ENCODE peak calls at places on chromosomes 1 and 21, in seven cellular contexts. T is transverse colon, A is breast epithelium, S is adrenal gland, X is A549, N is uterus, F is heart left ventricle. L is an unnamed sample.

GRCh38 chr1:227543283-227544066 is 19.9 kb upstream of the ZNF678 start:
- DNase-seq in T (no peak), X (no peak), A (peak), F (peak), S (no peak), N (no peak), L (no peak)

GRCh38 chr1:23163395-23163794 is 5.3 kb downstream of the LUZP1 start:
- DNase-seq in T (no peak), A (no peak), F (no peak), N (no peak), S (no peak), X (no peak), L (no peak)

GRCh38 chr1:35873243-35873642 is 9.8 kb upstream of the AGO1 start:
- DNase-seq in T (no peak), N (no peak), A (no peak), S (no peak), X (no peak), F (no peak), L (no peak)

GRCh38 chr1:226185153-226186036 is 1.1 kb downstream of the ACBD3 start:
- DNase-seq in N (no peak), A (no peak), S (no peak), X (no peak), T (no peak), F (no peak), L (no peak)

GRCh38 chr1:182718311-182718710 is 33.9 kb upstream of the RGS8 start:
- DNase-seq in S (no peak), A (no peak), X (no peak), N (no peak), F (no peak), T (no peak), L (no peak)

GRCh38 chr1:247295274-247295684 is 36.4 kb downstream of the ZNF496 start:
- DNase-seq in S (no peak), A (no peak), N (no peak), F (no peak), T (no peak), X (no peak), L (peak)

GRCh38 chr1:22922640-22923039 is 50.0 kb downstream of the LACTBL1 start:
- DNase-seq in F (no peak), S (no peak), N (no peak), X (no peak), T (no peak), A (no peak), L (no peak)

GRCh38 chr1:11295905-11296304 is 22.9 kb downstream of the UBIAD1 start:
- DNase-seq in X (no peak), T (no peak), A (no peak), F (no peak), S (no peak), N (no peak), L (no peak)

GRCh38 chr1:9373614-9374013 is 80.9 kb downstream of the SPSB1 start:
- DNase-seq in X (no peak), T (no peak), A (no peak), N (no peak), F (no peak), S (no peak), L (no peak)

GRCh38 chr1:63835075-63835633 is 61.3 kb downstream of the ROR1 start:
- DNase-seq in A (no peak), S (no peak), X (no peak), T (no peak), N (no peak), F (no peak), L (no peak)

GRCh38 chr1:115771847-115772457 is 3.4 kb upstream of the CASQ2 start:
- DNase-seq in S (peak), A (no peak), X (peak), T (peak), N (peak), F (no peak), L (peak)

GRCh38 chr1:7019510-7019909 is 234.3 kb downstream of the CAMTA1 start:
- DNase-seq in S (no peak), X (no peak), A (no peak), N (no peak), F (no peak), T (peak), L (no peak)

GRCh38 chr1:220369511-220369910 is 97.3 kb upstream of the RAB3GAP2 start:
- DNase-seq in S (no peak), N (no peak), X (no peak), F (no peak), T (no peak), A (no peak), L (no peak)

GRCh38 chr1:52098139-52098871 is 42.2 kb downstream of the BTF3L4 start:
- DNase-seq in A (no peak), X (no peak), F (no peak), T (no peak), S (no peak), N (no peak), L (no peak)

GRCh38 chr1:216997831-216998230 is 274.6 kb upstream of the ESRRG start:
- DNase-seq in X (no peak), F (no peak), T (no peak), N (no peak), S (no peak), A (no peak), L (no peak)

GRCh38 chr1:21451212-21451611 is 11.3 kb downstream of the NBPF3 start:
- DNase-seq in S (no peak), T (no peak), N (no peak), A (no peak), F (no peak), X (no peak), L (no peak)

GRCh38 chr1:15736666-15737229 is 690 bp downstream of the SLC25A34 start:
- DNase-seq in A (no peak), F (no peak), X (no peak), N (no peak), T (peak), S (no peak), L (no peak)

GRCh38 chr1:15735304-15736034 is 589 bp upstream of the SLC25A34 start:
- DNase-seq in A (no peak), N (no peak), S (no peak), F (no peak), X (no peak), T (peak), L (no peak)

GRCh38 chr1:15737324-15738319 is 1.6 kb downstream of the SLC25A34 start:
- DNase-seq in T (no peak), N (no peak), A (no peak), S (no peak), F (no peak), X (no peak), L (no peak)

GRCh38 chr1:15734901-15735300 is 1.2 kb upstream of the SLC25A34 start:
- DNase-seq in F (no peak), X (no peak), A (no peak), T (no peak), S (no peak), N (no peak), L (no peak)

GRCh38 chr1:15736035-15736665 is at the start of gene SLC25A34:
- DNase-seq in N (no peak), F (peak), S (peak), X (no peak), T (peak), A (no peak), L (no peak)
- TF ChIP-seq POLR2A in N (no peak), F (no peak), S (no peak), X (no peak), T (peak), A (no peak), L (no peak)

GRCh38 chr1:173127369-173128307 is 76.9 kb upstream of the TNFSF18 start:
- DNase-seq in N (no peak), A (no peak), S (no peak), X (no peak), F (no peak), T (no peak), L (no peak)

GRCh38 chr1:173118404-173118803 is 67.7 kb upstream of the TNFSF18 start:
- DNase-seq in S (no peak), F (no peak), A (no peak), T (no peak), N (no peak), X (no peak), L (no peak)

GRCh38 chr1:173122344-173122880 is 71.7 kb upstream of the TNFSF18 start:
- DNase-seq in A (no peak), S (no peak), F (no peak), T (no peak), X (no peak), N (no peak), L (no peak)

GRCh38 chr1:173126421-173126820 is 75.7 kb upstream of the TNFSF18 start:
- DNase-seq in T (no peak), F (no peak), S (no peak), N (no peak), A (no peak), X (no peak), L (no peak)

GRCh38 chr1:173122958-173123852 is 72.5 kb upstream of the TNFSF18 start:
- DNase-seq in A (peak), X (peak), S (peak), N (peak), F (peak), T (peak), L (peak)
- TF ChIP-seq POLR2A in A (no peak), X (no peak), S (no peak), N (no peak), F (no peak), T (no peak), L (no peak)

DNA sequence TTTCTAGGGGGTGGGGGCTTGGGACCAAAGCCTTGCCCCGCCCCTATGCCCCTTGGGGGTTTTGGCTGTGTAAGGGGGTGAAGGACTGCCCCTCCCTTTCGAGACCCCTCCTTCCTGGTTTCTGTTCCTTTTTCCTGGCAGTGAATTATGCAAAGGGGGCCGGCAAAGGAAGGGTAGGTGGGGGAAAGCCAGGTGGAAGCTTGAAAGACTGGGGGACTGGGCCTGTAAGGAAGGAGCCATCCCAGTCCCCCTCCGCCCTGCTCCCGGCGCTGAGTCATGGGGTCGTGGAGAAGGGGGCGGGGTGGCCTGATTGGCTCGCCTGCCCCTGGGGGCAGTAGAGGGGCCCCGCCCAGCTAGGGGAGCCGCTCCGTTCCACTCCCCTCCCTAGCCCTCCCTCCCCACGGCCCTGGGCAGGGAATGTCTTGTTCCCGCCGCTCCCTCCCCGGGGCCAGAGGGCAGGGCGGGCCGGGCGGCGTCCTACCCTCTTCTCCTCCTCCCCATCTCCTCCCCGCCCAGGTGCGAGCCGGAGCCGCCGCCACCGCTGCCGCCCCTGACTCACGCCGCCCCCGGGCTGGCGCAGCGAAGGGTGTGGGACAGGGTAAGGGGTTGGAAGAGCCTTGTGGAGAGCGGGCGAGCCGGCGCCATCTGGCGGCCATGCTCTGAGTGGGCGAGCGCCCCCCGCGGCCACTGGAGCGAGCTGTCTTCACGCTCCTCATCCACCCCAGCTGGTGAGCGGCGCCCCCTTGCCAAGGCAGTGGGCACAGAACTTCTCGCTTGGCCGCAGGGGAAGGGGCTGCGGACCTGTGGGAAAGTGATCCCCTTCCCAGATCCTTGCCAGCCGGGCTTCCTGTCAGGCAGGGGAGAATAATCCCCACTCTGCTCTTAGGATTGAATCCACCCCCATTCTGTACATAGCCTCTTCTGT is 14.7 kb downstream of the ZBTB7B start:
- DNase-seq in S (peak), T (peak), X (peak), F (peak), N (peak), A (peak), L (peak)
- TF ChIP-seq POLR2A in S (no peak), T (peak), X (no peak), F (no peak), N (no peak), A (no peak), L (no peak)

GRCh38 chr21:44356636-44357035 is 3.2 kb downstream of the TRPM2 start:
- DNase-seq in T (no peak), A (no peak), X (no peak), F (no peak), S (no peak), N (no peak), L (no peak)
- TF ChIP-seq POLR2A in T (no peak), A (no peak), X (no peak), F (no peak), S (no peak), N (no peak), L (no peak)

DNA sequence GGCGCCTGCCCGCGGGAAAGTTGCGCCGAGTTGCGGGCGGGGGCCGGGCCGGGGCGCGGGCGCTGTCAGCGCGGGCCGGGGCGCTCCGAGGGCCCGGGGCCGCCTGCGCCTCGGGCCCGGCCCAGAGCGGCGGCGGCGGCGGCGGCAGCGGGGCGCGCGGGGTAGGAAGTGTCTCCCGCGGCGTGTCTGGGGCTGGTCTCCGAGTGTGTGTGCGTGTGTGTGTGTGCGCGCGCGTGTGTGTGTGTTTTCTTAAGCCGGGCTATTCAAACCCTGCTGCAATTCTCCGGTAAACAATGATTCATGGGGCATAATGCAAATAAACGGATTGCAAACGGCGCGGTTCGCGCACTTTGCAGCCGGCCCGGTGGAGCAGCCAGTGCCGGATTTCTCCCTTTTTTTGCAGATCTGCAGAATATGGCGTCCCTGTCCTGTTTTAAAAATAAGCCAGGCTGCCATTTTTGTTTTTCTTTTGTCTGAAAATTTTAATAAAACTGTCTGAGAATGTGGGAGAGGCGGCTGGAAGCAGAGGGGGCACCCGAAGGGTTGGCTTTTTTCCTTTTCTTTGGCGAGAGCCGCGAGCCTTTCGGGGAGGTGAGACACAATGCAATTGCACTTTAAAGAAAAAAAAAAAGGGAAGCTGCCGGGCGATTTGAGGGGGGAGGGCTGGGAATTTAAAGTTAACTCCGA is 552 bp downstream of the ZNF362 start:
- DNase-seq in S (peak), F (peak), T (peak), X (peak), A (peak), N (peak), L (peak)
- TF ChIP-seq POLR2A in S (no peak), F (no peak), T (peak), X (peak), A (peak), N (no peak), L (peak)

DNA sequence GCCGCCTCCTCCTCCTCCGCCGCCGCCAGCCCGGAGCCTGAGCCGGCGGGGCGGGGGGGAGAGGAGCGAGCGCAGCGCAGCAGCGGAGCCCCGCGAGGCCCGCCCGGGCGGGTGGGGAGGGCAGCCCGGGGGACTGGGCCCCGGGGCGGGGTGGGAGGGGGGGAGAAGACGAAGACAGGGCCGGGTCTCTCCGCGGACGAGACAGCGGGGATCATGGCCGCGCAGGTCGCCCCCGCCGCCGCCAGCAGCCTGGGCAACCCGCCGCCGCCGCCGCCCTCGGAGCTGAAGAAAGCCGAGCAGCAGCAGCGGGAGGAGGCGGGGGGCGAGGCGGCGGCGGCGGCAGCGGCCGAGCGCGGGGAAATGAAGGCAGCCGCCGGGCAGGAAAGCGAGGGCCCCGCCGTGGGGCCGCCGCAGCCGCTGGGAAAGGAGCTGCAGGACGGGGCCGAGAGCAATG is 403 bp downstream of the ARID1A start:
- DNase-seq in S (no peak), T (peak), F (peak), X (no peak), N (peak), A (no peak), L (no peak)
- TF ChIP-seq POLR2A in S (peak), T (no peak), F (no peak), X (no peak), N (no peak), A (no peak), L (no peak)

DNA sequence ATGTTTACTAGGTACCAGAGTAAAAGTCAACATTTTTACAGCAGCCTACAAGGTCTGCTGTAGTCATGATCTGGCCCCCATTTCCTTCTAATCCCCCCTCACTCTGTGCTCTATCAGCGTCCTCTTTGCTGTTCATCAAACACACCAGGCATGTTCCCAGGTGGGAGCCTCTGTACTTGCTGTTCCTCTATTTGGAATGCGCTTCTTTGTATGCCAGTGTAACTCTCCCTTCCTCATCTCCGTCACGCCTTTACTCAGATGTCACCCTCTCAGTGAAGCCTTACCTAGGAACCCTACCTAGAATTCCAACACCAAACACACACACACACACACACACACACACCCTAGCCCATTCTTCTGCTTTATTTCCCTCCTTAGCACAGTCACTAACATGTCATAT is 21.0 kb downstream of the TP53BP2 start:
- DNase-seq in A (no peak), S (no peak), F (no peak), X (no peak), N (no peak), T (no peak), L (no peak)
- TF ChIP-seq POLR2A in A (no peak), S (no peak), F (no peak), X (no peak), N (no peak), T (no peak), L (no peak)

GRCh38 chr1:155284476-155284875 is 7.2 kb downstream of the HCN3 start:
- DNase-seq in A (no peak), S (no peak), F (no peak), T (no peak), X (no peak), N (no peak), L (no peak)
- TF ChIP-seq POLR2A in A (no peak), S (no peak), F (no peak), T (no peak), X (no peak), N (no peak), L (no peak)

GRCh38 chr1:99768525-99769382 is 2.3 kb upstream of the FRRS1 start:
- DNase-seq in T (no peak), N (no peak), S (no peak), F (no peak), X (no peak), A (no peak), L (no peak)
- TF ChIP-seq POLR2A in T (no peak), N (no peak), S (no peak), F (no peak), X (no peak), A (no peak), L (no peak)

GRCh38 chr1:235013512-235013911 is 115.1 kb downstream of the TOMM20 start:
- DNase-seq in X (no peak), T (no peak), N (no peak), S (peak), F (no peak), A (no peak), L (no peak)

GRCh38 chr1:235014756-235015155 is 113.9 kb downstream of the TOMM20 start:
- DNase-seq in A (no peak), N (peak), X (no peak), F (no peak), S (no peak), T (no peak), L (no peak)

GRCh38 chr1:235011064-235011598 is 117.5 kb downstream of the TOMM20 start:
- DNase-seq in N (no peak), F (no peak), X (no peak), A (no peak), T (no peak), S (peak), L (no peak)

GRCh38 chr1:235011599-235012435 is 116.8 kb downstream of the TOMM20 start:
- DNase-seq in S (peak), F (peak), A (no peak), X (peak), N (peak), T (peak), L (peak)

DNA sequence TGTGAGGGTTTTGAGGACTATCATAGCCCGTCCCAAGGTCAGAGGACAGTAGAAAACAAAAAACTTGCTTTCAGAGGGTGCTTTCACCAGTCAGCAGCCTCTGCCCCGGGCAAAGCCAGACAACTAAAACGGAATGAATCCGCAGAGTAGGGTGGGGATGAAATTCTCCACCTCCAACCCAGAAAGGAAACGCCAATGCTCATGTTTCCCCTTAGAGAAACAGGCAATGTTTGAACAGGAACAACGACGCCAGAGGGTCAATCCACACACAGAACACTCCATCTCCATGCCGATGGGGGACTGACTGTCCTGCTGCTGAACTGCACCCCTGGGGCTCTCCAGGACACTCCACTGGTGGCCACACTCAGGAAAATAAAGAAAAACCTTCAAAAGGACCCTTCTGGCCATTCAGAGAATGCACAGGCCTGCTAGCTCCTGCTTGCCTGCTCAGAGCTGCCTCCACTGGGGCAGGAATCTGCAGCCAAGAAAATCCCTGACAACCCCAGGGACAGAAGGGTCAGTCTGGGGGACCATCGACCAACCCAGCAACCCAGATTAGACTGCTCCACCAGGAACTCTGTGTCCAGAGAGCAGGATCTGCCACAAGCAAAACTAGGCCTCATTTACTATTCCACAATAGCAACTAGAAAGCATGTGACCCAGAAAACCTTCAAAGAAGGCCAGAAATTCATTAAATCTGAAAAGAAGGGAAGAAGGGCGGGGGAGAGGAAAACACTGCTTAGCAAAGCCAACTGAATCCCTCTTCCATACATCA is 116.0 kb downstream of the TOMM20 start:
- DNase-seq in T (no peak), A (no peak), S (peak), F (no peak), X (no peak), N (no peak), L (no peak)
- TF ChIP-seq POLR2A in T (no peak), A (no peak), S (no peak), F (no peak), X (no peak), N (no peak), L (no peak)

L was measured in H54.